ENCODE peak calls at places on chromosome 11, in nine cellular contexts. J is neuronal stem cell, G is NT2/D1, B is H1, E is IMR-90, X is GM23248, V is fibroblast of lung, T is neural progenitor cell, F is colonic mucosa. Y is an unnamed sample. For H3K36me3, the result is how much of the 10 kb centered on the place peaks cover.

GRCh38 chr11:94747136-94748110 is 20.7 kb upstream of the AMOTL1 start:
- DNase-seq in J (no peak), V (no peak), F (no peak), G (no peak), T (no peak), E (no peak), B (no peak), X (peak), Y (peak)

GRCh38 chr11:79352304-79352703 is 88.5 kb downstream of the TENM4 start:
- DNase-seq in X (no peak), G (no peak), T (no peak), F (no peak), E (no peak), B (no peak), J (no peak), V (no peak), Y (no peak)

GRCh38 chr11:118956094-118956846 is at the start of gene UPK2:
- DNase-seq in F (peak), V (peak), X (peak), J (peak), T (peak), G (peak), E (peak), B (peak), Y (peak)

GRCh38 chr11:106889718-106890117 is 128.6 kb downstream of the GUCY1A2 start:
- DNase-seq in B (no peak), X (no peak), E (no peak), T (no peak), G (no peak), V (no peak), F (no peak), J (no peak), Y (no peak)

GRCh38 chr11:118898400-118899295 is 15.0 kb downstream of the CXCR5 start:
- DNase-seq in T (no peak), J (no peak), E (no peak), B (no peak), F (peak), G (no peak), V (no peak), X (no peak), Y (no peak)

GRCh38 chr11:11025087-11025486 is 167.2 kb upstream of the ZBED5 start:
- DNase-seq in E (peak), F (no peak), X (peak), G (no peak), T (no peak), V (peak), J (no peak), B (no peak), Y (peak)

GRCh38 chr11:77094841-77095365 is 7.7 kb upstream of the OMP start:
- DNase-seq in T (no peak), B (no peak), F (no peak), X (no peak), E (no peak), G (no peak), V (no peak), J (no peak), Y (no peak)

GRCh38 chr11:2085251-2086066 is 53.7 kb downstream of the IGF2 start:
- DNase-seq in F (no peak), J (no peak), V (no peak), B (no peak), X (no peak), G (no peak), T (no peak), E (no peak), Y (no peak)

GRCh38 chr11:130737866-130738431 is 178.3 kb downstream of the SNX19 start:
- DNase-seq in J (no peak), B (no peak), T (no peak), E (peak), F (no peak), G (no peak), V (peak), X (peak), Y (peak)
- H3K9ac ChIP-seq in J (no peak), B (no peak), T (no peak), E (peak), F (no peak), G (no peak), V (peak), X (peak), Y (peak)

DNA sequence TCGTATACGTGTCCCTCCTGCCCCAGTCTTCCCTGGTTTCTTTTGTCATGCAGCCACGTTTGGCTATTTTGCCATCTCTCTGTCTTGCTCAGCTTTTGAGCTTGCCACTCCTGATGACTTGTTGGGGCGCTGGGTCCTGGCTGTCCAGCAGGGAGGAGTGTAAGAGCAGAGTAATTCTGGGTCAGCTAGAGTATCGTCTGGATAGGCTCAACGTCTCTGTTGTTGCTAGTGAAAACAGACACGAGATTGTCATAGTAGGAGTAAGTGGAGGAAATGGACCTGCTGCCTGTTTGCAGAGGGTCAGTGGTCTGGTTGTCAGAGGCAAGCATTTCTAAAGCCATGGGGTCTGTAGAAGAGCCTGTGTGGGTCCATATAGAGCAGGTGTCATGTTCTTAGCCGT is 83.0 kb downstream of the PPP6R3 start:
- DNase-seq in G (no peak), E (no peak), F (no peak), B (no peak), X (peak), J (no peak), V (no peak), T (no peak), Y (no peak)
- H3K36me3 ChIP-seq in G (half or more), E (under half), F (under half), B (under half), X (under half), J (under half), V (under half), T (under half), Y (half or more)

GRCh38 chr11:104033561-104033960 is 2.9 kb upstream of the DDI1 start:
- DNase-seq in J (no peak), T (no peak), E (peak), V (peak), B (no peak), F (no peak), G (no peak), X (no peak), Y (no peak)
- H3K9ac ChIP-seq in J (no peak), T (no peak), E (no peak), V (no peak), B (no peak), F (no peak), G (no peak), X (no peak), Y (no peak)

DNA sequence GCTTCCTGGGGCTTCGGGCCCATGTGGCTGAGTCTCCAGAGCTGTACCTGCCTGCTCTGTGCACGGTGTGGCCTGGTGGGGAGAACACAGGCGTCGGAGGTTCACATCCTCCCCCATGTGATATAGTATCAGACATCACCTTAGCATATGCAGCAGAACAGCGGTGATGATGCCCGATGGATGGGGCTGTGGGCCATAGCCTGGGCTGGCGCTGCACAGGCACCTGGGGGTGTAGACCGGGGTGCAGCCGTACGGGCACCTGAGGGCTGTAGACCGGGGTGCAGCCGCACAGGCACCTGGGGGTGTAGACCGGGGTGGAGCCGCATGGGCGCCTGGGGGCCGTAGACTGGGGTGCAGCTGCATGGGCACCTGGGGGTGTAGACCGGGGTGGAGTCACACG is 29.2 kb downstream of the NADSYN1 start:
- DNase-seq in J (no peak), X (no peak), V (no peak), B (no peak), F (no peak), E (no peak), T (no peak), G (no peak), Y (no peak)
- H3K36me3 ChIP-seq in J (under half), X (under half), V (under half), B (under half), F (under half), E (half or more), T (under half), G (half or more), Y (half or more)

GRCh38 chr11:96279421-96280290 is 63.3 kb downstream of the MAML2 start:
- DNase-seq in T (no peak), X (peak), E (peak), J (no peak), V (peak), G (no peak), B (no peak), F (peak), Y (peak)
- H3K9ac ChIP-seq in T (no peak), X (peak), E (no peak), J (no peak), V (no peak), G (no peak), B (no peak), F (no peak), Y (no peak)

DNA sequence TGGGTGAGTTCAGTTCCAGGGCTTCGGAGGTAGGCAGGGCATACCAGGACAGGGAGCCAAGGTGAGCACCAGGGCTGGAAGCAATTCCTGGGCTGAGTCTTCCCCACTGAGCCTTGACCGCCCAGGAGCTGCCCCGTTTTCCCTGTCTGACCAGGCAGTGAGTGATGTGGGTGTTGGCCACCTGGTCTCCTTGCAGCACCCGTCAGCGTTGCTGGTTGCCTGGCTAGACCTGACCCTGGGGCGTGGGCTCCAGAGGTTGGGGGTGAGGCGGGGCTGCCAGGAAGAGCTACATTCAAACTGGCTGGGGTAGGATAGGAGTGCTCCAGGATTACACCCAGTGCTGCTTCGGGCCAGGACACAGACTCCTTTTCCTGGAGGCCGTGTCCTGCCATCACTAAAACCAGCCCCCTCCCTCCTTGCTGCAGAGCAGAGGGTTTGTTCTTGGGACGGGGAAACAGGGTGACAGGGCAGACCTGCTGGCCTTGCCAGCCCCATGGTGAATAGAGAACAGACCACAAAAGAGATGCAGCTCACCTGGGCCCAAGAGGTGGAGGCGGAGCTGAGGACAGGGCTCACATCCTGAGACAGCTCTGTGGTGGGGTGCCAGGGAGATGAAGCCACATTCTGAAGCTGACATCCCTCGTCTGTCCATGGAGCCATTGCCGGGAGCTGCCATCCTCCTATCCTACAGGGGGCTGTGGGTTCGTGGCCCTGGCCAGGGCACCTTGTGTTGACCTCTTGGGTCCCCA is 14.2 kb downstream of the INCENP start:
- DNase-seq in X (no peak), J (no peak), B (no peak), F (no peak), G (no peak), E (no peak), T (no peak), V (no peak), Y (no peak)
- H3K36me3 ChIP-seq in X (under half), J (half or more), B (under half), F (under half), G (half or more), E (under half), T (under half), V (under half), Y (half or more)

GRCh38 chr11:30041171-30041570 is 24.3 kb upstream of the KCNA4 start:
- DNase-seq in T (no peak), X (no peak), G (no peak), B (no peak), J (no peak), F (no peak), E (no peak), V (no peak), Y (no peak)
- H3K9ac ChIP-seq in T (no peak), X (no peak), G (no peak), B (no peak), J (no peak), F (no peak), E (no peak), V (no peak), Y (no peak)

Y was measured in PC-3.